ENCODE peak calls at places on chromosomes 3 and 15, in seven cellular contexts. S is fibroblast of lung, J is A673, Q is neural progenitor cell, N is cardiac muscle cell, O is testis, M is A549. F is an unnamed sample. For H3K4me1, the result is how much of the 10 kb centered on the place peaks cover.

GRCh38 chr3:41267975-41268640 is 68.8 kb downstream of the CTNNB1 start:
- DNase-seq in O (no peak), S (peak), Q (no peak), N (peak), M (peak), J (no peak), F (peak)

GRCh38 chr15:34514251-34514760 is 69.1 kb downstream of the GOLGA8B start:
- DNase-seq in Q (peak), O (peak), M (peak), N (peak), J (peak), S (peak), F (no peak)

GRCh38 chr15:28125673-28126651 is 26.8 kb upstream of the OCA2 start:
- DNase-seq in N (peak), M (peak), S (peak), Q (peak), J (peak), O (no peak), F (no peak)

GRCh38 chr15:59349715-59350420 is 22.8 kb downstream of the MYO1E start:
- DNase-seq in N (peak), J (no peak), Q (no peak), S (peak), O (no peak), M (peak), F (peak)

GRCh38 chr3:156489462-156489911 is 65.4 kb downstream of the SSR3 start:
- DNase-seq in O (no peak), N (peak), M (no peak), Q (no peak), J (no peak), S (peak), F (peak)

GRCh38 chr3:70358978-70359580 is 46.6 kb upstream of the MDFIC2 start:
- DNase-seq in J (peak), Q (peak), O (peak), N (peak), M (peak), S (peak), F (peak)

GRCh38 chr3:13073042-13073906 is at the start of gene IQSEC1:
- DNase-seq in Q (peak), J (no peak), M (no peak), O (peak), S (peak), N (peak), F (no peak)

GRCh38 chr3:8456118-8456811 is 45.4 kb upstream of the LMCD1 start:
- DNase-seq in N (no peak), Q (peak), M (peak), S (no peak), J (no peak), O (no peak), F (no peak)

GRCh38 chr3:191848818-191849217 is 387.9 kb downstream of the PYDC2 start:
- DNase-seq in M (no peak), S (no peak), Q (no peak), N (no peak), J (no peak), O (no peak), F (no peak)

GRCh38 chr15:73265536-73266153 is 103.1 kb downstream of the HCN4 start:
- DNase-seq in O (peak), J (peak), Q (peak), S (peak), M (peak), N (peak), F (peak)

DNA sequence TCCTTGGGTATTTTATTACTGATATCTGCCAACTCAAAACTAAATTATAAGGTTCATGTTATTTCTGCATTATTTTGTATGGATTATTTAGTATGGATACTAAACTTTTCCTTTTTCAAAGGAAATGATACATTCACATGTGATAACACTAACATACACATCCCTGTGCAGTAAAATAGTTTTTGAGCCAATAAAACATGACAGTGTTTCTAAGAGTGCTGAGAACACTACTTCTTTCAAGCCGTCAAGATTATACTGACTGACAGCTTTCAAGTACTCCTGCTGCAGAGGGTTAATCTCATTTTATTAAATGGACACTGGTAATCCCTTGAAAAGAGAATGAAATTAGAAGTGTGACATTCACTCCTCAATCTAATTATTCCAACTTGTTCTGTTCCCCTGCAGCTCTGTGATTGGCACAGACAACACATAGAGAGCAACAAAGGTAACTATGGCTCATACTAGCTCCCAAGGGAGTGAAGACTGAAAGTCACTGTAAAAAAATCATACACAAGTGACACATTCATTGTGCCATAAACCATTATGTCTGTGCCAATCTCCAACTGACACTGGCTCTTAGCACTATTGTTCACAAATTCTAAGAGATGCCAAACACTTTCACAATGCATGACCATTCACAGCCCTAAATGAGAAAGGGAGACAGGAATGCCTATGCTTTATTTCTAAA is 468.6 kb downstream of the SHQ1 start:
- DNase-seq in Q (peak), M (no peak), N (peak), S (no peak), O (no peak), J (peak), F (no peak)
- H3K4me1 ChIP-seq in Q (under half), M (under half), N (under half), S (under half), O (under half), J (under half), F (under half)

GRCh38 chr3:66372681-66373350 is 128.0 kb downstream of the LRIG1 start:
- DNase-seq in N (no peak), J (peak), Q (peak), S (no peak), O (no peak), M (no peak), F (no peak)
- TF ChIP-seq CTCF in N (no peak), J (peak), Q (peak), S (no peak), O (no peak), M (no peak), F (peak)

GRCh38 chr3:134666052-134666451 is 15.2 kb upstream of the KY start:
- DNase-seq in S (no peak), J (no peak), O (no peak), Q (no peak), M (no peak), N (no peak), F (no peak)
- H3K27ac ChIP-seq in S (no peak), J (no peak), O (no peak), Q (no peak), M (no peak), N (no peak), F (no peak)

DNA sequence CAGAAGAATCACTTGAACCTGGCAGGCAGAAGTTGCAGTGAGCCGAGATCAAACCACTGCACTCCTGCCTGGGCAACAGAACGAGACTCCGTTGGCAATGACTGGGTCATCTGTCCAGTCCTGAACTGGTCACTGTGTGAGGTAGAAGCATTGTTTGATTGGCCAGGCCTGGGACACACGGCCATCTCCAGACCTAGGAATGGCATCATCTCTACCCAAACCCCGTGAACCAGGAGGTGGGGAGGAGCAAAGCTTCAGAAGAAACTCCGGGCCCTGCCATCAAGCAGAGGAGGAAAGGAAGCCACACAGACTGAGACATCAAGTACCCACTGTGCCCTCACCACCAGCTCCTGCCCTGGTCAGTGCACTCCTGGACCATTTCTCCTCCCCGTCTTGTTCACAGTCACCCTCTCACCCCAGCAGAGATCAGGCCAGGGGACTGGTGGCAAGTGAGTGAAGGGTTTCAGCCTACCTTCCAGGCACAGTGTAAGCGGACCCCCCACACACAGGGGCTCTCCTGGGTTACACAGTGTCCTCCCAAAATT is 31.6 kb downstream of the GOLGA6L2 start:
- DNase-seq in Q (no peak), O (no peak), J (no peak), N (no peak), M (no peak), S (no peak), F (no peak)
- H3K4me1 ChIP-seq in Q (under half), O (under half), J (under half), N (under half), M (under half), S (under half), F (under half)

DNA sequence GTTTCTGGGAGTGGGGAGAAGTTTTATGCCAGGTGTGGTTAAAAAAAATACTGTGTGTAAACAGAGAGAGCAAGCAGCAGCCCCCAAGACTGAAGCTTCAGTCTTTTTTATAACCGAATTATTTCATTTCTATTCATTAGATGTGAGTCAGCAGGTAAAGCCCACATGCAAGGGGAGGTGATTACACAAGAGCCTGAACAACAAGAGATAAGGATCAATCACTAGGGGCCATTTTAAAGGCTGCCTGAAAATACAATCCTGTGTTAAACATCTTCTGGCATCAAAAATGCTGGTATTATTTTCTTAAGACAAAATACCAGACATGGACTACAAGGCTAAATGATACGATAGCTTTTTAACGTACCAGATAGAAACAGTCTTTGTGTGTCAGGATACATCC is 217.3 kb downstream of the SUCLG2 start:
- DNase-seq in O (no peak), N (peak), Q (no peak), S (no peak), J (no peak), M (no peak), F (no peak)
- TF ChIP-seq CTCF in O (no peak), N (no peak), Q (no peak), S (no peak), J (no peak), M (no peak), F (no peak)

DNA sequence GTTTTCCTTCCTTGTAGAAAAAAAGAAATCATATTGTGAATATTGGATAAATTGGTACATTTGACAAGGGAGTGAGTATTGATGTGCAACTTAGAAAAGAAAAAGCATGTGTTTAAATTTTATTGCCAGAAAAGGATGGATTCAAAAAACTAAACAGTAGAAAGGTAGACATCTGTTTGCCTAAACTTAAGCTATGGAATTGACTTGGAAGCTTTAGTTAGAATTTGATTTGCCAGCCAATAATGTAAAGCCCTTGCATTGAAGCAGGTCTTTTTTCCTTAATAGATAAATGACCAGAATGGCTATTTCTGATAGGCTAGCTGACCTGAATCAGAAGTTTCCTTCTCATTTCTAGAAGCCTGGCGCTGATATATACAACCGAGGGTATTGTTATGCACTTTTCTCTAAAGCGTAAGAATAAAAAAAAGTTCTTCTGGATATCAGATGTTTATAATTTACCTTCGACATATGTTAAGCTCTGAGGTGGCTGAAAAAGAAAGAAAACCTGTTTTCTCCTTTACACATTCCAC is 4.2 kb downstream of the RARB start:
- DNase-seq in J (no peak), O (no peak), N (no peak), Q (no peak), M (no peak), S (no peak), F (no peak)
- H3K27ac ChIP-seq in J (no peak), O (no peak), N (peak), Q (no peak), M (peak), S (no peak), F (no peak)

DNA sequence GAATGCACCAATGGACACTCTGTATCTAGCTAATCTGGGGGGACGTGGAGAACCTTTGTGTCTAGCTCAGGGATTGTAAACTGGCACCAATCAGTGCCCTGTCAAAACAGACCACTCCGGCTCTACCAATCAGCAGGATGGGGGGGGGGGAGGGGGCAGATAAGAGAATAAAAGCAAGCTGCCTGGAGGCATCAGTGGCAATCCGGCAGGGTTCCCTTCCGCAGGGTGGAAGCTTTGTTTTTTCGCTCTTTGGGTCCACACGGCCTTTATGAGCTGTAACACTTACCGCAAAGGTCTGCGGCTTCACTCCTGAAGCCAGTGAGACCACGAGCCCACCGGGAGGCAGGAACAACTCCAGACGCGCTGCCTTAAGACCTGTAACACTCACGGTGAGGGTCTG is 827.1 kb downstream of the PLOD2 start:
- DNase-seq in O (peak), J (no peak), S (no peak), N (no peak), Q (no peak), M (no peak), F (no peak)
- H3K4me1 ChIP-seq in O (under half), J (under half), S (under half), N (under half), Q (under half), M (under half), F (under half)

GRCh38 chr3:54150864-54151467 is 28.6 kb downstream of the CACNA2D3 start:
- DNase-seq in Q (no peak), M (no peak), S (no peak), J (no peak), N (no peak), O (no peak), F (no peak)

DNA sequence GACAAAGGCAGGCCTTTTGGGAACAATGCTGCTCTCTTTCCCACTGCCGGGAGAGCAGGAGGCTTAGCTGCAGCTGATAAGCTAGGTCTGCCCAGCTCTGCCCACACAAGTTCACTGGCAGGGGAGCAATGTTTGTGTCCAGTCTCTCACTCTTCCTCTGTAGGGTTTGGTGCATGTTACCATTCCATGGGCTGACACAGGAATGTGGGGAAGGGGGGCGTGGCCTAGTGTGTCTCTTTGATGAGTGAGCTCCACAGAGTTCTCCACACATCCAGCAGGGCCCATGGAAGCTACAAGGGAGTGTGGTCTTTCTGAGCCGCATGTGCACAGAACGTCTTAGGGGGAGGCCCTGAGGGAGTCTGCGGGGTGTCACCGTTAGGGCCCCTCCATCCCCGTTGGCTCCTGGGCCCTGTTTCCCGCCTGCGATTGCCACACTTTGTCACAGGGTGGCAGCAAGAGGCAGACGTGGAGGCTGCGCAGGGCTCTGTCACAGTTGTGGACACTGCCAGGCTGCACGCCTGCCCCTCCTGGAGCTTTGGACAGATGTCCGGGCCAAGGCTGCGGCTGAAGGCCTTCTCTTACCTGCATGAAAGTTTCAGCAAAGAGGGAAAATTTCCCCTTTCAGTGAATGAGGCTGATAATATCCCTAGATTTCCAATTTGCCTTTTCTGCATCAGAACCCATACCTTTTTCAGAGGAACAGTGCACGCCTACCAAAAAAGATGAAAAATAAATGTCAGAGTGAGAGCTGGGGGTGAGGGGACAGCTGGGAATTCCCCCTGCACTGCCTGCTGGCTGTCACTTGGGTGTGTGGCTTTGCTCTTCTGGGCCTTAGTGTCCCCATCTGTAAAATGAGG is 24.3 kb downstream of the CACNA2D3 start:
- DNase-seq in J (peak), M (peak), O (peak), Q (peak), S (no peak), N (peak), F (no peak)
- TF ChIP-seq CTCF in J (peak), M (peak), O (peak), Q (peak), S (peak), N (peak), F (peak)

GRCh38 chr3:4709336-4709735 is 216.2 kb downstream of the ITPR1 start:
- DNase-seq in O (no peak), J (no peak), Q (no peak), S (no peak), N (peak), M (no peak), F (no peak)
- H3K27ac ChIP-seq in O (no peak), J (no peak), Q (no peak), S (no peak), N (no peak), M (no peak), F (no peak)

DNA sequence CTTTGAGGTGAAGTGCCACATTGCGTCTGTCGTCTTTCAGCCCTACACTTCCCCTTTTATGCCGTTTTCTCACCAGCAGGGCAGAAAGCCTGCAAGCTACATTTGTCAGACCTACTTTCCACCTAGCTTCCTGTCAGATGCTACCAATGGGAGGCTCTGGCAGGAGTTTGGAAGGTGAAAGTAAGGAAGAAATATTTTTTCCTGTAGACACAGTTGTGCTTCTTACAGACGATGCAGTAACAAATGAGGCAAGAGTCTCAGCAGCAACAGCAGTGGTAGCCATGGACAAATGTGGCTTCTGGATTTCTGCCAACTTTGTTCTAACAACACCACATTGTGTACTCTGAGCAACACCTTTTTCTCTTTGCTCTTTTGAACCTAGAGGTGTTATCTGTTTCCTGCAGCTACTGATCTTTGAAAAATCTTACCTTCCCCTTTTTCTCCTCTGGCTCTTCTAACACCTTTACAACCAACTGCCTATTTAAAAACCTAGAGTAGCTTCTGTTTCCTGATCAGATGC is 70.6 kb upstream of the STT3B start:
- DNase-seq in S (no peak), Q (no peak), N (peak), J (no peak), O (no peak), M (no peak), F (no peak)
- H3K4me1 ChIP-seq in S (under half), Q (under half), N (under half), J (under half), O (under half), M (under half), F (under half)

F was measured in foreskin keratinocyte.